ENCODE peak calls at places on chromosomes 4 and X, in nine cellular contexts. W is astrocyte of the spinal cord, N is colonic mucosa, T is endothelial cell of umbilical vein, H is esophagus squamous epithelium, E is astrocyte of the cerebellum, D is ascending aorta, V is coronary artery, F is left ventricle myocardium inferior. M is an unnamed sample.

GRCh38 chr4:3324093-3324815 is 31.4 kb downstream of the RGS12 start:
- DNase-seq in V (peak), D (no peak), H (no peak), F (no peak), T (no peak), E (no peak), N (peak), W (no peak), M (no peak)

GRCh38 chr4:152097371-152097770 is 336.6 kb upstream of the GATB start:
- DNase-seq in T (no peak), W (no peak), H (no peak), V (no peak), E (no peak), D (no peak), N (no peak), F (no peak), M (no peak)

GRCh38 chrX:118231464-118231863 is 114.4 kb upstream of the WDR44 start:
- DNase-seq in D (no peak), W (peak), V (no peak), T (peak), N (no peak), E (no peak), H (no peak), F (no peak), M (no peak)

GRCh38 chr4:84852081-84852480 is 114.4 kb downstream of the WDFY3 start:
- DNase-seq in H (no peak), N (no peak), T (peak), W (no peak), F (no peak), D (no peak), E (peak), V (no peak), M (peak)

GRCh38 chr4:124227979-124228378 is 484.6 kb downstream of the ANKRD50 start:
- DNase-seq in H (no peak), E (no peak), D (no peak), W (no peak), V (no peak), T (no peak), N (no peak), F (no peak), M (no peak)

GRCh38 chr4:106063009-106063408 is 167.7 kb downstream of the NPNT start:
- DNase-seq in E (peak), N (no peak), D (no peak), T (peak), F (no peak), W (peak), V (no peak), H (no peak), M (no peak)

GRCh38 chr4:169619518-169619957 is 840 bp upstream of the CLCN3 start:
- DNase-seq in H (no peak), V (no peak), E (no peak), N (peak), T (peak), F (no peak), W (peak), D (peak), M (no peak)

GRCh38 chrX:121642415-121642814 is 595.0 kb downstream of the GLUD2 start:
- DNase-seq in F (no peak), H (no peak), T (no peak), D (no peak), E (peak), V (no peak), W (peak), N (no peak), M (peak)

GRCh38 chr4:16120720-16121119 is 36.9 kb upstream of the PROM1 start:
- DNase-seq in H (no peak), W (no peak), F (no peak), V (no peak), E (no peak), N (peak), D (no peak), T (no peak), M (no peak)

GRCh38 chr4:156293657-156294297 is 340.1 kb upstream of the CTSO start:
- DNase-seq in D (no peak), F (no peak), H (no peak), N (no peak), E (peak), V (no peak), T (peak), W (peak), M (no peak)

GRCh38 chr4:156298230-156298629 is 344.6 kb upstream of the CTSO start:
- DNase-seq in W (peak), D (no peak), F (no peak), N (no peak), T (peak), V (no peak), H (no peak), E (peak), M (peak)

GRCh38 chr4:156295676-156296075 is 342.0 kb upstream of the CTSO start:
- DNase-seq in D (no peak), E (no peak), H (no peak), F (no peak), N (no peak), W (no peak), T (no peak), V (no peak), M (no peak)

GRCh38 chr4:156291317-156291716 is 337.7 kb upstream of the CTSO start:
- DNase-seq in D (no peak), T (no peak), H (no peak), E (no peak), F (no peak), N (no peak), V (no peak), W (peak), M (no peak)

DNA sequence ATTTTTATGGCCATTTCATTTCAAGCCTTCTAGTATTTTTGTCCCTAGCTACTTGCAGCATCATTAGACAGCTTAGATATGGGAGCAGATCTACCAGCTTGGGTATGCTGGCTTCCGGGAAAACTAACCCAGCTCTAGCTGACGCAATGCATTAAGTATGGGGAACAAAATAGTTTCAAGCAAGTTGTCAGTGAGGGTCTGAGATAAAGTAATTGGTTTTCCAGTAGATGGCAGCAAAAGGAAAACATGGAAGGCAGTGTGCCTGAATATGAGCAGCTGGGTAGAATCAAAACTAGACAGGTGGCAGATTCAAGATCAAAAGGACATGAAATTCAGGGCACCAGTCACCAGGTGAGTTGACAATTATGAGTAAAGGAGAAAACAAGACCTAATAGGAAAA is 340.9 kb upstream of the CTSO start:
- DNase-seq in W (peak), N (no peak), V (no peak), E (peak), T (peak), F (no peak), H (no peak), D (no peak), M (no peak)
- TF ChIP-seq CTCF in W (peak), N (no peak), V (no peak), E (peak), T (no peak), F (no peak), H (no peak), D (no peak), M (peak)

DNA sequence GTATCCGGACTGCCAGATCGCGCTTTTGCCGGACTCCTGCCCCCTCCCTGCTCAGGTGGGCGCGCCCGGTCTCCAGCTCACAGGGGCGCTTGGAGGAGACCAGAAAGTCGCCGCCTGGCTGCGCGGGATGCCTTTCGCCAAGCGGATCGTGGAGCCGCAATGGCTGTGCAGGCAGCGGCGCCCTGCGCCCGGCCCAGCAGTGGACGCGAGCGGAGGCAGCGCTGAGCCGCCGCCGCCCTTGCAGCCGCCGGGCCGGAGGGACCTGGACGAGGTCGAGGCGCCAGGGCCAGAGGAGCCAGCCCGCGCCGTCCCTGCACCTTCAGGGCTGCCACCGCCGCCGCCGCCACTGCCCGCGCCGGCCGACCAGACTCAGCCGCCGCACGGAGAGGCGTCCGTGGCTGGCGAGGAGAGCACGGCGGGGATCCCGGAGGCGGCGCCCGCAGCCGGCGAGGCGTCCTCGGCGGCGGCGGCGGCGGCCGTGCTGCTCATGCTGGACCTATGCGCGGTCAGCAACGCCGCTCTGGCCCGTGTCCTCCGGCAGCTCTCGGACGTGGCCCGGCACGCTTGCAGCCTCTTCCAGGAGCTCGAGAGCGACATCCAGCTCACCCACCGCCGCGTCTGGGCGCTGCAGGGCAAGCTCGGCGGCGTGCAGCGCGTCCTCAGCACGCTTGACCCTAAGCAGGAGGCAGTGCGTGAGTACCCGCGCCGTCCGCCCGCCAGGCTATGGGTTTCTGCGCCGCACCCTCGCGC is 806 bp downstream of the NHS start:
- DNase-seq in W (peak), H (no peak), F (peak), V (no peak), N (no peak), T (peak), E (no peak), D (no peak), M (no peak)
- TF ChIP-seq CTCF in W (no peak), H (no peak), F (no peak), V (no peak), N (no peak), T (no peak), E (no peak), D (no peak), M (no peak)

GRCh38 chrX:63765692-63766091 is 19.3 kb downstream of the ARHGEF9 start:
- DNase-seq in D (no peak), W (no peak), H (no peak), F (no peak), E (no peak), T (no peak), V (no peak), N (no peak), M (no peak)

GRCh38 chrX:63764946-63765345 is 20.1 kb downstream of the ARHGEF9 start:
- DNase-seq in N (no peak), F (no peak), D (no peak), V (no peak), T (peak), W (peak), E (no peak), H (no peak), M (no peak)

GRCh38 chrX:63755892-63756291 is 29.1 kb downstream of the ARHGEF9 start:
- DNase-seq in W (no peak), E (no peak), T (no peak), H (no peak), N (no peak), D (no peak), V (no peak), F (no peak), M (no peak)

DNA sequence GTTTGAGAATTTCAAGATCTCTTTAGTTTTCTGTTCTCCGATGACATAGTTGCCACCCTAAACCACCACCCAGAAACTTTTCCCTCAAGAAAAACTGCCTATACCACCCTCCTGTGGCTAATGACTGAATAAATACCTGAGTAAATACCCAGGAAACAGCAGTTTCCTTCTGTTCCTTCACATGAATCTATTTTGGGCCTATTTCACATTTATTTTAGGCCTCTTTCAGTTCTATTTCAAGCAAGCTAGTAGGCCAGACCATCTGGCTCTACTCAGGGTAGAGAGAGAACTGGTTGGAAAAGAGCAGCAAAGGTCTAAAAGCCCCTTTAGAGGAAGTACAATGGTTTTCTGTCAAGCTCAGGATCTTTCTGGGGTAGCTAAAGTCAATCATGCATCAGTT is 23.4 kb downstream of the ARHGEF9 start:
- DNase-seq in V (no peak), F (no peak), E (no peak), W (no peak), D (no peak), H (no peak), T (peak), N (no peak), M (no peak)
- TF ChIP-seq CTCF in V (no peak), F (peak), E (no peak), W (no peak), D (no peak), H (no peak), T (no peak), N (no peak), M (no peak)

GRCh38 chr4:28357985-28358384 is 1497.3 kb downstream of the STIM2 start:
- DNase-seq in W (no peak), F (no peak), E (no peak), H (no peak), V (no peak), T (no peak), N (no peak), D (no peak), M (no peak)
- TF ChIP-seq CTCF in W (peak), F (no peak), E (no peak), H (no peak), V (no peak), T (peak), N (no peak), D (no peak), M (peak)

GRCh38 chr4:182890202-182890601 is 27.0 kb downstream of the DCTD start:
- DNase-seq in F (no peak), E (no peak), D (no peak), W (no peak), V (no peak), H (no peak), T (no peak), N (no peak), M (no peak)

GRCh38 chr4:182886768-182887167 is 30.4 kb downstream of the DCTD start:
- DNase-seq in H (no peak), W (no peak), N (no peak), V (no peak), T (no peak), D (no peak), F (no peak), E (no peak), M (no peak)

GRCh38 chr4:182885022-182885737 is 32.0 kb downstream of the DCTD start:
- DNase-seq in N (no peak), F (no peak), H (no peak), D (no peak), V (no peak), W (no peak), T (no peak), E (no peak), M (no peak)

GRCh38 chr4:182885738-182886077 is 31.5 kb downstream of the DCTD start:
- DNase-seq in W (peak), V (no peak), D (no peak), T (no peak), N (no peak), H (no peak), F (no peak), E (peak), M (no peak)

DNA sequence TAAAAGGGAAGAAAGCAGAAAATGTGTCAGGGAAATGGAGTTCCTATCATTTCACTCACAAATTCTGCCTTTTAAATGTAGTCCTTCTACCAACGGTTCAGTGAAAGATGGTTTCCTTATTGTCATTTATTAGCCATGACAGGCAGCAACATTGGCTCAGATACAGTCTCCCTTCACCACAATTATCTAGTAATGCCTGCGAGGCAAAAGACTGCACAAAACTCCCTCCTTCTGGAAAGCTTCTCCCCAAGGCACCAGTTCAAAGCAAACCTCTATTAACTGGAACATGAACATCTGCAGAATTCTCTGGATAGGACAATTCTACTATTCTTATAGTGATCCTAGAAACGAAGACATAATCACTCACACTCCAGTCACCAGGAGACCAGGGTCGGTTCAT is 28.3 kb downstream of the DCTD start:
- DNase-seq in D (no peak), F (no peak), E (no peak), T (no peak), N (no peak), V (no peak), W (no peak), H (no peak), M (no peak)
- TF ChIP-seq CTCF in D (no peak), F (no peak), E (no peak), T (no peak), N (no peak), V (no peak), W (no peak), H (no peak), M (no peak)

DNA sequence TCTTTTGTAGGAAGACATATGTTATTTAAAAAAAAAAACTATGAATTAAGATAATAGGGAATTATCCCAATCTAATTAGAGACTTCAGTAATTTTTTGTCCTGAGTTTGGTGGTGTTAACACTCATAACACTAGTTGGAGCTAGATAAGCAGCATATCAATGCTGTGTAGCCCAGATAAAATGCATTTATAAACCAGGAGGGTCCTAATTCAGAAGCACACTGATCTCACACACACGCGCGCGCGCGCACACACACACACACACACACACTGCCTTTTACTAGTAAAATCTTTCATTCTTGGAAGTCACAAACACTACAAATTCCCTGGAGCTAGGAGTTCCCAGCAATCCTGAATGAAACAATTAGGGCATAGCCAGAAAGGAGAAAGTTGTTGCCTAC is 3.2 kb downstream of the UNC5C start:
- DNase-seq in W (no peak), F (no peak), D (no peak), H (no peak), N (no peak), V (no peak), E (no peak), T (no peak), M (no peak)
- TF ChIP-seq CTCF in W (no peak), F (no peak), D (no peak), H (no peak), N (no peak), V (no peak), E (no peak), T (no peak), M (no peak)

M was measured in AG09319.